ENCODE peak calls at places on chromosomes 7 and 10, in seven cellular contexts. I, U, S, L, G, P and O are unnamed samples.

GRCh38 chr7:119127706-119128105 is 903.2 kb downstream of the ANKRD7 start:
- DNase-seq in I (no peak), U (no peak), S (no peak), L (no peak), G (no peak), P (no peak), O (no peak)

GRCh38 chr10:35792301-35792700 is 150.2 kb upstream of the FZD8 start:
- DNase-seq in I (no peak), U (no peak), S (no peak), L (no peak), G (no peak), P (no peak), O (no peak)

GRCh38 chr7:115227473-115228235 is 305.8 kb downstream of the MDFIC start:
- DNase-seq in I (no peak), U (no peak), S (no peak), L (no peak), G (no peak), P (no peak), O (no peak)

GRCh38 chr7:94904982-94905381 is 2.4 kb upstream of the PPP1R9A start:
- DNase-seq in I (no peak), U (no peak), S (no peak), L (no peak), G (no peak), P (no peak), O (no peak)

GRCh38 chr10:25390733-25391132 is 215.9 kb downstream of the GPR158 start:
- DNase-seq in I (no peak), U (no peak), S (peak; percentile 19), L (no peak), G (no peak), P (no peak), O (no peak)

GRCh38 chr10:105017116-105017515 is 376.0 kb downstream of the SORCS3 start:
- DNase-seq in I (no peak), U (no peak), S (no peak), L (no peak), G (peak; percentile 14), P (no peak), O (no peak)

GRCh38 chr7:26653430-26653911 is 210.9 kb downstream of the SKAP2 start:
- DNase-seq in I (no peak), U (no peak), S (no peak), L (no peak), G (no peak), P (no peak), O (no peak)

GRCh38 chr7:91850455-91850854 is 30.0 kb downstream of the MTERF1 start:
- DNase-seq in I (no peak), U (no peak), S (no peak), L (no peak), G (no peak), P (no peak), O (no peak)

GRCh38 chr7:97174308-97174707 is 56.8 kb downstream of the SDHAF3 start:
- DNase-seq in I (no peak), U (no peak), S (no peak), L (no peak), G (no peak), P (no peak), O (no peak)

GRCh38 chr7:1598961-1599360 is 29.1 kb upstream of the PSMG3 start:
- DNase-seq in I (no peak), U (no peak), S (no peak), L (no peak), G (no peak), P (no peak), O (no peak)